ENCODE peak calls at places on chromosomes 5 and 9, in four cellular contexts. A, H, M and O are unnamed samples.

GRCh38 chr5:143699121-143699520 is 112.8 kb upstream of the HMHB1 start:
- DNase-seq in A (no peak), H (no peak), M (no peak), O (no peak)

GRCh38 chr9:131747352-131747751 is 7.5 kb upstream of the RAPGEF1 start:
- DNase-seq in M (no peak), A (peak), H (no peak), O (no peak)

GRCh38 chr5:10857333-10857723 is 96.3 kb upstream of the DAP start:
- DNase-seq in H (no peak), A (no peak), M (no peak), O (no peak)

GRCh38 chr9:135081264-135081660 is 6.2 kb upstream of the OLFM1 start:
- DNase-seq in A (no peak), M (no peak), H (no peak), O (peak)

GRCh38 chr9:91037511-91038482 is 236.2 kb downstream of the SYK start:
- DNase-seq in H (peak), A (peak), M (no peak), O (no peak)

GRCh38 chr5:43769576-43770352 is 166.8 kb downstream of the NNT start:
- DNase-seq in H (no peak), A (peak), M (no peak), O (peak)

GRCh38 chr5:150473673-150474358 is 24.3 kb upstream of the RPS14 start:
- DNase-seq in A (peak), H (no peak), M (no peak), O (no peak)

GRCh38 chr5:448061-448765 is 5.2 kb downstream of the EXOC3 start:
- DNase-seq in M (no peak), A (no peak), H (peak), O (peak)

GRCh38 chr9:129210125-129210524 is 32.1 kb upstream of the IER5L start:
- DNase-seq in A (no peak), M (no peak), H (no peak), O (no peak)

GRCh38 chr9:114525505-114525904 is 20.2 kb upstream of the WHRN start:
- DNase-seq in A (peak), H (no peak), M (no peak), O (no peak)

GRCh38 chr9:129878253-129878652 is 43.0 kb downstream of the USP20 start:
- DNase-seq in H (peak), M (no peak), A (no peak), O (no peak)

GRCh38 chr9:105168935-105169334 is 75.5 kb upstream of the SLC44A1 start:
- DNase-seq in M (no peak), H (no peak), A (peak), O (no peak)

GRCh38 chr9:93648181-93648580 is 71.8 kb downstream of the PHF2 start:
- DNase-seq in A (no peak), H (peak), M (no peak), O (no peak)

GRCh38 chr5:56569576-56569975 is 245.8 kb upstream of the MAP3K1 start:
- DNase-seq in A (peak), M (no peak), H (no peak), O (no peak)

GRCh38 chr9:22855956-22856355 is 409.3 kb downstream of the DMRTA1 start:
- DNase-seq in M (no peak), H (no peak), A (no peak), O (no peak)

GRCh38 chr9:38277601-38278200 is 114.8 kb upstream of the ALDH1B1 start:
- DNase-seq in M (no peak), A (no peak), H (no peak), O (no peak)

GRCh38 chr5:59648038-59648831 is 245.3 kb downstream of the PDE4D start:
- DNase-seq in H (no peak), M (no peak), A (no peak), O (no peak)

GRCh38 chr5:39211773-39212172 is 7.6 kb downstream of the FYB1 start:
- DNase-seq in A (no peak), M (no peak), H (no peak), O (no peak)

GRCh38 chr9:121133104-121133816 is 58.5 kb downstream of the CNTRL start:
- DNase-seq in M (no peak), A (no peak), H (no peak), O (peak)

GRCh38 chr9:98807070-98807810 is at the start of gene GALNT12:
- DNase-seq in A (no peak), M (peak), H (no peak), O (no peak)

GRCh38 chr5:156920042-156920860 is 42.8 kb downstream of the TIMD4 start:
- DNase-seq in H (no peak), M (no peak), A (no peak), O (no peak)

GRCh38 chr5:87769137-87769536 is 356.4 kb upstream of the CCNH start:
- DNase-seq in M (no peak), A (no peak), H (no peak), O (no peak)

GRCh38 chr5:135349886-135350285 is 49.1 kb downstream of the MACROH2A1 start:
- DNase-seq in H (no peak), M (no peak), A (no peak), O (no peak)

GRCh38 chr5:159518361-159518760 is 188.1 kb upstream of the IL12B start:
- DNase-seq in M (no peak), A (peak), H (no peak), O (no peak)

GRCh38 chr5:135504376-135504775 is 31.4 kb downstream of the NEUROG1 start:
- DNase-seq in H (no peak), M (no peak), A (no peak), O (no peak)

GRCh38 chr5:36875051-36875788 is 1.3 kb upstream of the NIPBL start:
- DNase-seq in M (peak), A (peak), H (peak), O (peak)

GRCh38 chr5:6475626-6476312 is 27.1 kb downstream of the UBE2QL1 start:
- DNase-seq in H (no peak), A (no peak), M (no peak), O (no peak)

GRCh38 chr9:114861273-114861672 is 55.4 kb upstream of the TNFSF15 start:
- DNase-seq in H (no peak), M (no peak), A (no peak), O (no peak)

GRCh38 chr5:133853972-133854371 is 114.5 kb downstream of the C5orf15 start:
- DNase-seq in H (no peak), A (no peak), M (no peak), O (no peak)

GRCh38 chr9:88777498-88778312 is 213.6 kb upstream of the S1PR3 start:
- DNase-seq in A (peak), M (no peak), H (peak), O (peak)

GRCh38 chr9:126616521-126616976 is 2.8 kb downstream of the LMX1B start:
- DNase-seq in A (no peak), M (no peak), H (no peak), O (no peak)

GRCh38 chr5:154740957-154741356 is 14.2 kb upstream of the LARP1 start:
- DNase-seq in M (peak), H (peak), A (no peak), O (peak)

GRCh38 chr5:175743676-175744210 is 85.9 kb downstream of the HRH2 start:
- DNase-seq in A (peak), H (no peak), M (no peak), O (no peak)

GRCh38 chr5:82494942-82495341 is 216.8 kb upstream of the RPS23 start:
- DNase-seq in H (no peak), M (no peak), A (peak), O (no peak)

GRCh38 chr9:123390337-123391135 is 34.5 kb downstream of the CRB2 start:
- DNase-seq in H (no peak), M (no peak), A (no peak), O (no peak)

GRCh38 chr5:24472518-24472917 is 172.3 kb downstream of the CDH10 start:
- DNase-seq in A (no peak), H (no peak), M (no peak), O (no peak)

GRCh38 chr5:390571-391491 is 52.1 kb upstream of the EXOC3 start:
- DNase-seq in H (no peak), A (no peak), M (no peak), O (peak)

GRCh38 chr5:141934099-141934844 is 10.6 kb downstream of the DELE1 start:
- DNase-seq in M (no peak), A (no peak), H (no peak), O (peak)

GRCh38 chr9:27711241-27711640 is 138.0 kb upstream of the C9orf72 start:
- DNase-seq in M (no peak), H (no peak), A (no peak), O (no peak)